ENCODE peak calls at places on chromosomes 7 and 10, in nine cellular contexts. E is left cardiac atrium, N is WERI-Rb-1, P is GM19239, G is left colon, B is GM04504, U is dorsolateral prefrontal cortex, Z is H54, X is OCI-LY7. I is an unnamed sample.

GRCh38 chr10:103451871-103452713 is at the start of gene CALHM2:
- DNase-seq in G (peak), E (peak), N (no peak), B (peak), P (peak), U (no peak), X (no peak), Z (peak), I (peak)

GRCh38 chr10:101718681-101719275 is 23.8 kb upstream of the FBXW4 start:
- DNase-seq in N (no peak), P (no peak), U (no peak), G (no peak), E (no peak), X (no peak), B (no peak), Z (no peak), I (no peak)

GRCh38 chr10:52258791-52259427 is 55.2 kb upstream of the DKK1 start:
- DNase-seq in X (no peak), B (no peak), G (no peak), N (no peak), Z (no peak), E (no peak), U (no peak), P (no peak), I (no peak)

GRCh38 chr10:30359373-30360206 is 10.5 kb upstream of the MTPAP start:
- DNase-seq in N (peak), U (no peak), Z (peak), E (peak), G (peak), X (peak), P (peak), B (no peak), I (peak)

GRCh38 chr10:80805343-80806020 is 267.8 kb downstream of the SH2D4B start:
- DNase-seq in G (no peak), U (no peak), P (no peak), N (no peak), Z (no peak), B (no peak), X (no peak), E (no peak), I (no peak)

GRCh38 chr7:73891178-73891885 is 30.4 kb downstream of the TMEM270 start:
- DNase-seq in B (no peak), G (no peak), Z (no peak), X (no peak), E (peak), P (no peak), N (no peak), U (no peak), I (no peak)

GRCh38 chr10:117684673-117685211 is 142.2 kb downstream of the EMX2 start:
- DNase-seq in E (peak), Z (no peak), U (no peak), X (no peak), N (no peak), G (no peak), P (no peak), B (peak), I (peak)

GRCh38 chr10:80468806-80469421 is 14.8 kb downstream of the TSPAN14 start:
- DNase-seq in B (no peak), N (peak), G (no peak), E (no peak), U (no peak), Z (no peak), P (no peak), X (no peak), I (no peak)

GRCh38 chr10:27745719-27746363 is at the start of gene MKX:
- DNase-seq in U (peak), P (no peak), E (peak), N (peak), Z (peak), B (peak), X (no peak), G (peak), I (peak)

GRCh38 chr10:21497177-21497807 is 28.2 kb downstream of the SKIDA1 start:
- DNase-seq in B (peak), Z (peak), X (peak), G (peak), U (peak), P (no peak), E (peak), N (peak), I (peak)

GRCh38 chr10:5575482-5576153 is 50.9 kb downstream of the CALML3 start:
- DNase-seq in X (peak), E (no peak), Z (peak), U (no peak), B (no peak), G (no peak), P (no peak), N (no peak), I (no peak)

GRCh38 chr7:80480566-80480965 is 31.3 kb downstream of the GNAT3 start:
- DNase-seq in U (no peak), N (no peak), B (no peak), G (no peak), E (no peak), P (no peak), X (no peak), Z (no peak), I (no peak)

GRCh38 chr7:70833726-70834125 is 298.2 kb upstream of the GALNT17 start:
- DNase-seq in Z (peak), U (no peak), P (no peak), B (peak), G (no peak), E (no peak), X (no peak), N (no peak), I (no peak)

GRCh38 chr10:45442251-45442650 is 68.2 kb downstream of the ALOX5 start:
- DNase-seq in X (no peak), B (no peak), G (no peak), N (no peak), P (no peak), E (no peak), U (no peak), Z (no peak), I (peak)

I was measured in mucosa of descending colon.